ENCODE peak calls at places on chromosome 13, in six cellular contexts. C, A, X, K, J and W are unnamed samples.

GRCh38 chr13:51601601-51602348 is 17.5 kb downstream of the WDFY2 start:
- DNase-seq in C (no peak), A (no peak), X (no peak), K (no peak), J (no peak), W (no peak)

GRCh38 chr13:20566424-20566916 is 487 bp upstream of the IFT88 start:
- DNase-seq in C (peak; percentile 53), A (no peak), X (peak; percentile 29), K (peak; percentile 54), J (peak; percentile 80), W (peak; percentile 83)

GRCh38 chr13:113656831-113657671 is 947 bp downstream of the ATP4B start:
- DNase-seq in C (no peak), A (peak; percentile 13), X (no peak), K (no peak), J (no peak), W (no peak)

GRCh38 chr13:21435710-21436151 is 23.4 kb downstream of the ZDHHC20 start:
- DNase-seq in C (peak; percentile 23), A (no peak), X (peak; percentile 70), K (peak; percentile 77), J (peak; percentile 90), W (peak; percentile 64)

GRCh38 chr13:44768775-44769578 is 192.8 kb upstream of the TSC22D1 start:
- DNase-seq in C (no peak), A (no peak), X (peak; percentile 3), K (peak; percentile 57), J (peak; percentile 41), W (no peak)

GRCh38 chr13:95447766-95448165 is 104.8 kb upstream of the CLDN10 start:
- DNase-seq in C (no peak), A (peak; percentile 25), X (no peak), K (no peak), J (no peak), W (no peak)

GRCh38 chr13:70941454-70941853 is 833.2 kb upstream of the KLHL1 start:
- DNase-seq in C (no peak), A (no peak), X (no peak), K (no peak), J (no peak), W (no peak)

GRCh38 chr13:100789481-100789880 is 114.9 kb upstream of the TMTC4 start:
- DNase-seq in C (no peak), A (no peak), X (no peak), K (peak; percentile 9), J (peak; percentile 34), W (no peak)

GRCh38 chr13:41008349-41008980 is 10.7 kb downstream of the ELF1 start:
- DNase-seq in C (peak; percentile 37), A (no peak), X (peak; percentile 42), K (peak; percentile 67), J (peak; percentile 89), W (no peak)

GRCh38 chr13:99125335-99125915 is 75.2 kb upstream of the UBAC2 start:
- DNase-seq in C (no peak), A (no peak), X (no peak), K (no peak), J (no peak), W (no peak)

GRCh38 chr13:28489536-28489935 is 5.4 kb downstream of the FLT1 start:
- DNase-seq in C (no peak), A (no peak), X (peak; percentile 57), K (no peak), J (peak; percentile 20), W (no peak)

GRCh38 chr13:38386421-38386820 is 36.8 kb downstream of the UFM1 start:
- DNase-seq in C (no peak), A (no peak), X (no peak), K (no peak), J (peak; percentile 50), W (no peak)

GRCh38 chr13:45119469-45119989 is 781 bp upstream of the GTF2F2 start:
- DNase-seq in C (peak; percentile 33), A (no peak), X (no peak), K (peak; percentile 29), J (peak; percentile 46), W (peak; percentile 46)

GRCh38 chr13:100552755-100553154 is 35.8 kb downstream of the GGACT start:
- DNase-seq in C (no peak), A (no peak), X (no peak), K (no peak), J (no peak), W (no peak)

GRCh38 chr13:45092668-45093067 is 27.6 kb upstream of the GTF2F2 start:
- DNase-seq in C (no peak), A (no peak), X (no peak), K (no peak), J (no peak), W (no peak)

GRCh38 chr13:31945202-31945978 is 86.2 kb upstream of the FRY start:
- DNase-seq in C (no peak), A (no peak), X (peak; percentile 84), K (peak; percentile 71), J (peak; percentile 88), W (peak; percentile 92)